ENCODE peak calls at places on chromosomes 5 and 9, in nine cellular contexts. One of them, this sample, is unnamed.

GRCh38 chr5:172102913-172103629 is 85.0 kb downstream of the STK10 start:
- DNase-seq in A549: peak
- DNase-seq in brain microvascular endothelial cell: peak
- DNase-seq in mesendoderm: peak
- DNase-seq in breast epithelium: peak
- DNase-seq in Karpas-422: no peak
- DNase-seq in CD8-positive, alpha-beta memory T cell: no peak
- DNase-seq in body of pancreas: no peak
- DNase-seq in fibroblast of lung: peak
- DNase-seq in this sample: no peak

GRCh38 chr5:170632985-170633234 is 129.1 kb downstream of the KCNIP1 start:
- DNase-seq in Karpas-422: peak
- DNase-seq in breast epithelium: no peak
- DNase-seq in A549: no peak
- DNase-seq in mesendoderm: peak
- DNase-seq in brain microvascular endothelial cell: no peak
- DNase-seq in fibroblast of lung: no peak
- DNase-seq in CD8-positive, alpha-beta memory T cell: no peak
- DNase-seq in body of pancreas: peak
- DNase-seq in this sample: peak

GRCh38 chr5:112210430-112211005 is 208.6 kb downstream of the EPB41L4A start:
- DNase-seq in body of pancreas: peak
- DNase-seq in CD8-positive, alpha-beta memory T cell: no peak
- DNase-seq in Karpas-422: peak
- DNase-seq in breast epithelium: no peak
- DNase-seq in brain microvascular endothelial cell: peak
- DNase-seq in A549: peak
- DNase-seq in mesendoderm: peak
- DNase-seq in fibroblast of lung: peak
- DNase-seq in this sample: no peak

GRCh38 chr5:28281381-28281780 is 1243.0 kb upstream of the CDH9 start:
- DNase-seq in CD8-positive, alpha-beta memory T cell: no peak
- DNase-seq in breast epithelium: no peak
- DNase-seq in mesendoderm: no peak
- DNase-seq in Karpas-422: no peak
- DNase-seq in body of pancreas: no peak
- DNase-seq in fibroblast of lung: peak
- DNase-seq in brain microvascular endothelial cell: peak
- DNase-seq in A549: no peak
- DNase-seq in this sample: no peak

GRCh38 chr5:40150896-40151295 is 528.8 kb upstream of the PTGER4 start:
- DNase-seq in Karpas-422: no peak
- DNase-seq in A549: no peak
- DNase-seq in breast epithelium: no peak
- DNase-seq in body of pancreas: no peak
- DNase-seq in brain microvascular endothelial cell: no peak
- DNase-seq in CD8-positive, alpha-beta memory T cell: no peak
- DNase-seq in fibroblast of lung: no peak
- DNase-seq in mesendoderm: peak
- DNase-seq in this sample: no peak

GRCh38 chr9:123349691-123350480 is 6.1 kb upstream of the CRB2 start:
- DNase-seq in mesendoderm: peak
- DNase-seq in breast epithelium: no peak
- DNase-seq in brain microvascular endothelial cell: peak
- DNase-seq in CD8-positive, alpha-beta memory T cell: peak
- DNase-seq in body of pancreas: peak
- DNase-seq in fibroblast of lung: peak
- DNase-seq in A549: peak
- DNase-seq in Karpas-422: peak
- DNase-seq in this sample: no peak

GRCh38 chr9:134055981-134056461 is 11.8 kb downstream of the BRD3 start:
- DNase-seq in CD8-positive, alpha-beta memory T cell: no peak
- DNase-seq in mesendoderm: no peak
- DNase-seq in A549: peak
- DNase-seq in Karpas-422: no peak
- DNase-seq in breast epithelium: peak
- DNase-seq in brain microvascular endothelial cell: no peak
- DNase-seq in fibroblast of lung: peak
- DNase-seq in body of pancreas: peak
- DNase-seq in this sample: peak

GRCh38 chr9:73527521-73527920 is 375.9 kb downstream of the ANXA1 start:
- DNase-seq in Karpas-422: no peak
- DNase-seq in breast epithelium: no peak
- DNase-seq in body of pancreas: no peak
- DNase-seq in A549: no peak
- DNase-seq in mesendoderm: no peak
- DNase-seq in CD8-positive, alpha-beta memory T cell: no peak
- DNase-seq in brain microvascular endothelial cell: no peak
- DNase-seq in fibroblast of lung: peak
- DNase-seq in this sample: no peak

GRCh38 chr5:59124983-59125960 is 542.4 kb downstream of the RAB3C start:
- DNase-seq in fibroblast of lung: no peak
- DNase-seq in breast epithelium: no peak
- DNase-seq in CD8-positive, alpha-beta memory T cell: no peak
- DNase-seq in brain microvascular endothelial cell: no peak
- DNase-seq in A549: peak
- DNase-seq in Karpas-422: peak
- DNase-seq in body of pancreas: no peak
- DNase-seq in mesendoderm: peak
- DNase-seq in this sample: no peak

GRCh38 chr5:172820046-172820767 is 13.8 kb upstream of the ERGIC1 start:
- DNase-seq in body of pancreas: peak
- DNase-seq in breast epithelium: peak
- DNase-seq in mesendoderm: no peak
- DNase-seq in CD8-positive, alpha-beta memory T cell: no peak
- DNase-seq in Karpas-422: no peak
- DNase-seq in brain microvascular endothelial cell: peak
- DNase-seq in A549: no peak
- DNase-seq in fibroblast of lung: peak
- DNase-seq in this sample: no peak

GRCh38 chr5:134148316-134148715 is 28.4 kb downstream of the SKP1 start:
- DNase-seq in CD8-positive, alpha-beta memory T cell: no peak
- DNase-seq in fibroblast of lung: no peak
- DNase-seq in mesendoderm: no peak
- DNase-seq in breast epithelium: no peak
- DNase-seq in A549: no peak
- DNase-seq in body of pancreas: no peak
- DNase-seq in brain microvascular endothelial cell: no peak
- DNase-seq in Karpas-422: no peak
- DNase-seq in this sample: no peak

GRCh38 chr5:35651002-35651756 is 33.5 kb downstream of the SPEF2 start:
- DNase-seq in body of pancreas: peak
- DNase-seq in mesendoderm: peak
- DNase-seq in breast epithelium: no peak
- DNase-seq in CD8-positive, alpha-beta memory T cell: peak
- DNase-seq in A549: peak
- DNase-seq in fibroblast of lung: peak
- DNase-seq in brain microvascular endothelial cell: peak
- DNase-seq in Karpas-422: peak
- DNase-seq in this sample: no peak

GRCh38 chr9:134059188-134059641 is 8.6 kb downstream of the BRD3 start:
- DNase-seq in Karpas-422: no peak
- DNase-seq in fibroblast of lung: no peak
- DNase-seq in mesendoderm: no peak
- DNase-seq in brain microvascular endothelial cell: no peak
- DNase-seq in CD8-positive, alpha-beta memory T cell: no peak
- DNase-seq in body of pancreas: no peak
- DNase-seq in A549: no peak
- DNase-seq in breast epithelium: no peak
- DNase-seq in this sample: peak

GRCh38 chr9:22413884-22414283 is 32.7 kb upstream of the DMRTA1 start:
- DNase-seq in breast epithelium: no peak
- DNase-seq in brain microvascular endothelial cell: no peak
- DNase-seq in A549: no peak
- DNase-seq in body of pancreas: no peak
- DNase-seq in mesendoderm: no peak
- DNase-seq in fibroblast of lung: peak
- DNase-seq in Karpas-422: no peak
- DNase-seq in CD8-positive, alpha-beta memory T cell: no peak
- DNase-seq in this sample: no peak

DNA sequence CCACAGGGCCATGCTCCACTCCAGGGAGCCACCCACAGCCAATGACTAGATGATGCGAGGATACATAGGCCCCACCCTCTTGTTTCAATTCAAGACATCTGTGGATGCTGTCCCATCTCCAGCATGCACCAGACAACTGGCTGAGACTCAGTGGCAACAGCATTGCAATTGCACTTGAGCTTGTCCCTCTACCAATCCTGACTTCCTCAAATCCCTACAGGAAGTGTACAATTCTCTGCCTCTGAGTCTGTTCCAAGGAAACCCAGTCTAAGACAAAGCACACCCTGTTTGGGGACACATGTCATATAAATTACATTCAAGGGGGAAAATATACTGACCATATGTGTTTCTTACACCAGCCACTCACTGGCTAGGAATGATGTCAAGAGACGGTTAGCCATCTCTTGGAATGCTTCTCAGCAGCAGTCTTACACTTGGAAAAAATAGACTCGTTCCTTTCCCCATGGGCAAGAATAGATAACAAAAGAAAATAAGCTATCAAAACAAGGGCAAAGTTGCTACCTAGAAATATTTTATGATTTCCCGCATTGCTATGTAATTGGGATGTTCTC is 312.5 kb upstream of the KIF2A start:
- DNase-seq in A549: no peak
- DNase-seq in Karpas-422: no peak
- DNase-seq in breast epithelium: no peak
- DNase-seq in CD8-positive, alpha-beta memory T cell: no peak
- DNase-seq in body of pancreas: no peak
- DNase-seq in mesendoderm: no peak
- DNase-seq in fibroblast of lung: peak
- DNase-seq in brain microvascular endothelial cell: no peak
- DNase-seq in this sample: no peak
- H3K27ac ChIP-seq in A549: no peak
- H3K27ac ChIP-seq in Karpas-422: no peak
- H3K27ac ChIP-seq in breast epithelium: no peak
- H3K27ac ChIP-seq in CD8-positive, alpha-beta memory T cell: no peak
- H3K27ac ChIP-seq in body of pancreas: no peak
- H3K27ac ChIP-seq in mesendoderm: no peak
- H3K27ac ChIP-seq in fibroblast of lung: no peak
- H3K27ac ChIP-seq in brain microvascular endothelial cell: no peak
- H3K27ac ChIP-seq in this sample: no peak

DNA sequence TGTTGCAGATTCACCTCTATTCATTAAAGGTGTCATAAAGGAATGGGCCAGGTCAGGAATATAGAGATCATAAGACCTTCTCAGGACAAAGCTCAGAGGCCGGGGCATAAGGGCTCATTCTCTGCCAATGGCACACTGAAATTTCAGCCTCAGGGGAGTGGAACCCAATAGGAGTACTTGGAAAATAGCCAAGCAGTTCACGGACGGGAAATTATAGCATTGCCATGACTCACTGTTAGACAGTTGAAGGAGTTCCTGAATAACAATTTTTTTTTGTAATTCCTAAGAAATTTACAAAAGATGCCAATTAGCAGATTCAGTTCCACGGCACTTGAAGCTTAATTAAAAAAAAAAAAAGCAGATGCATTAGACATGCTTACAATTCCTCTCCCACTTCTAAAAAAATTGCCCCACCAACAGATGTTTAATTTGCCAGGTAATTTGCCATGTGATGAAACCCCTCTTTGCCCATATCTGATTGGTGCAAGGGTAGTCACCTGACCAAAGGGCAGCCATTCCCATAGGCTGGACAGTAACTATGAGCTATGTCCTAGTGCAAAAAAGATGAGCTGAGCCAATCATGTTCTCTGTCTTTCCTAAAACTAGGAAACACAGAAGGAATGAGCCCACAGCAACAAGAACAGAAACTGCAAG is 58.6 kb downstream of the PTCD2 start:
- DNase-seq in A549: peak
- DNase-seq in mesendoderm: peak
- DNase-seq in CD8-positive, alpha-beta memory T cell: no peak
- DNase-seq in body of pancreas: no peak
- DNase-seq in breast epithelium: no peak
- DNase-seq in fibroblast of lung: peak
- DNase-seq in brain microvascular endothelial cell: peak
- DNase-seq in Karpas-422: no peak
- DNase-seq in this sample: no peak
- H3K27ac ChIP-seq in A549: peak
- H3K27ac ChIP-seq in mesendoderm: no peak
- H3K27ac ChIP-seq in CD8-positive, alpha-beta memory T cell: no peak
- H3K27ac ChIP-seq in body of pancreas: no peak
- H3K27ac ChIP-seq in breast epithelium: peak
- H3K27ac ChIP-seq in fibroblast of lung: no peak
- H3K27ac ChIP-seq in brain microvascular endothelial cell: no peak
- H3K27ac ChIP-seq in Karpas-422: no peak
- H3K27ac ChIP-seq in this sample: no peak

GRCh38 chr9:127556871-127557270 is 55.2 kb upstream of the STXBP1 start:
- DNase-seq in breast epithelium: no peak
- DNase-seq in CD8-positive, alpha-beta memory T cell: no peak
- DNase-seq in brain microvascular endothelial cell: no peak
- DNase-seq in body of pancreas: no peak
- DNase-seq in mesendoderm: no peak
- DNase-seq in A549: no peak
- DNase-seq in fibroblast of lung: no peak
- DNase-seq in Karpas-422: no peak
- DNase-seq in this sample: no peak

GRCh38 chr9:127557466-127557869 is 54.6 kb upstream of the STXBP1 start:
- DNase-seq in CD8-positive, alpha-beta memory T cell: peak
- DNase-seq in body of pancreas: no peak
- DNase-seq in brain microvascular endothelial cell: no peak
- DNase-seq in A549: no peak
- DNase-seq in breast epithelium: no peak
- DNase-seq in Karpas-422: no peak
- DNase-seq in fibroblast of lung: no peak
- DNase-seq in mesendoderm: peak
- DNase-seq in this sample: no peak

GRCh38 chr9:127559247-127559680 is 52.8 kb upstream of the STXBP1 start:
- DNase-seq in CD8-positive, alpha-beta memory T cell: no peak
- DNase-seq in fibroblast of lung: no peak
- DNase-seq in mesendoderm: no peak
- DNase-seq in body of pancreas: no peak
- DNase-seq in breast epithelium: no peak
- DNase-seq in A549: no peak
- DNase-seq in brain microvascular endothelial cell: no peak
- DNase-seq in Karpas-422: no peak
- DNase-seq in this sample: no peak

GRCh38 chr9:127558581-127559246 is 53.4 kb upstream of the STXBP1 start:
- DNase-seq in mesendoderm: no peak
- DNase-seq in body of pancreas: no peak
- DNase-seq in brain microvascular endothelial cell: no peak
- DNase-seq in A549: no peak
- DNase-seq in breast epithelium: no peak
- DNase-seq in fibroblast of lung: no peak
- DNase-seq in CD8-positive, alpha-beta memory T cell: no peak
- DNase-seq in Karpas-422: no peak
- DNase-seq in this sample: no peak

GRCh38 chr9:127557998-127558546 is 54.0 kb upstream of the STXBP1 start:
- DNase-seq in A549: no peak
- DNase-seq in Karpas-422: no peak
- DNase-seq in body of pancreas: no peak
- DNase-seq in fibroblast of lung: no peak
- DNase-seq in mesendoderm: no peak
- DNase-seq in CD8-positive, alpha-beta memory T cell: no peak
- DNase-seq in brain microvascular endothelial cell: no peak
- DNase-seq in breast epithelium: no peak
- DNase-seq in this sample: no peak
- H3K27ac ChIP-seq in A549: peak
- H3K27ac ChIP-seq in Karpas-422: no peak
- H3K27ac ChIP-seq in body of pancreas: peak
- H3K27ac ChIP-seq in fibroblast of lung: peak
- H3K27ac ChIP-seq in mesendoderm: peak
- H3K27ac ChIP-seq in CD8-positive, alpha-beta memory T cell: peak
- H3K27ac ChIP-seq in brain microvascular endothelial cell: peak
- H3K27ac ChIP-seq in breast epithelium: peak
- H3K27ac ChIP-seq in this sample: peak

GRCh38 chr5:142360051-142360498 is 35.3 kb upstream of the SPRY4 start:
- DNase-seq in body of pancreas: no peak
- DNase-seq in mesendoderm: peak
- DNase-seq in CD8-positive, alpha-beta memory T cell: no peak
- DNase-seq in brain microvascular endothelial cell: no peak
- DNase-seq in A549: no peak
- DNase-seq in fibroblast of lung: no peak
- DNase-seq in Karpas-422: no peak
- DNase-seq in breast epithelium: no peak
- DNase-seq in this sample: no peak
- H3K27ac ChIP-seq in body of pancreas: peak
- H3K27ac ChIP-seq in mesendoderm: peak
- H3K27ac ChIP-seq in CD8-positive, alpha-beta memory T cell: no peak
- H3K27ac ChIP-seq in brain microvascular endothelial cell: no peak
- H3K27ac ChIP-seq in A549: peak
- H3K27ac ChIP-seq in fibroblast of lung: no peak
- H3K27ac ChIP-seq in Karpas-422: no peak
- H3K27ac ChIP-seq in breast epithelium: no peak
- H3K27ac ChIP-seq in this sample: no peak

This sample was measured in upper lobe of right lung.